ENCODE peak calls at places on chromosomes 12 and 14, in six cellular contexts. Z is NCI-H524; H is T-cell; V is breast epithelium; D is CD8-positive, alpha-beta T cell; N is mesenchymal stem cell. X is an unnamed sample.

GRCh38 chr14:96167224-96168148 is 37.2 kb upstream of the BDKRB2 start:
- DNase-seq in Z (no peak), H (no peak), V (peak; percentile 13), D (no peak), N (peak; percentile 96), X (no peak)

GRCh38 chr14:100708349-100709217 is 18.1 kb upstream of the DLK1 start:
- DNase-seq in Z (peak; percentile 42), H (no peak), V (no peak), D (no peak), N (peak; percentile 88), X (no peak)

GRCh38 chr12:62907067-62907466 is 27.9 kb downstream of the PPM1H start:
- DNase-seq in Z (no peak), H (no peak), V (no peak), D (no peak), N (no peak), X (no peak)

GRCh38 chr12:30794591-30795409 is 40.0 kb upstream of the CAPRIN2 start:
- DNase-seq in Z (no peak), H (no peak), V (no peak), D (no peak), N (peak; percentile 81), X (no peak)

GRCh38 chr14:81509838-81510452 is 23.7 kb downstream of the SEL1L start:
- DNase-seq in Z (peak; percentile 96), H (no peak), V (no peak), D (no peak), N (peak; percentile 39), X (no peak)

GRCh38 chr12:104181313-104181712 is 34.3 kb upstream of the TXNRD1 start:
- DNase-seq in Z (no peak), H (no peak), V (no peak), D (no peak), N (no peak), X (no peak)

GRCh38 chr14:88310457-88310856 is 12.6 kb downstream of the KCNK10 start:
- DNase-seq in Z (no peak), H (no peak), V (no peak), D (no peak), N (no peak), X (no peak)

GRCh38 chr12:3265406-3265805 is 188.2 kb downstream of the TSPAN9 start:
- DNase-seq in Z (no peak), H (no peak), V (no peak), D (no peak), N (no peak), X (no peak)

GRCh38 chr12:53334822-53335221 is 1.3 kb downstream of the SP7 start:
- DNase-seq in Z (no peak), H (no peak), V (no peak), D (no peak), N (no peak), X (no peak)

GRCh38 chr14:75068294-75069020 is 984 bp upstream of the ZC2HC1C start:
- DNase-seq in Z (peak; percentile 36), H (no peak), V (no peak), D (no peak), N (no peak), X (no peak)

GRCh38 chr12:23719493-23719892 is 230.0 kb downstream of the SOX5 start:
- DNase-seq in Z (no peak), H (no peak), V (no peak), D (no peak), N (no peak), X (no peak)

GRCh38 chr14:105840266-105841021 is 314.1 kb downstream of the TMEM121 start:
- DNase-seq in Z (no peak), H (no peak), V (no peak), D (no peak), N (no peak), X (no peak)

GRCh38 chr12:26113194-26113654 is 11.6 kb downstream of the BHLHE41 start:
- DNase-seq in Z (no peak), H (no peak), V (no peak), D (no peak), N (peak; percentile 35), X (no peak)

GRCh38 chr12:7439579-7440505 is 4.1 kb downstream of the CD163L1 start:
- DNase-seq in Z (peak; percentile 76), H (peak; percentile 16), V (no peak), D (no peak), N (peak; percentile 75), X (no peak)

GRCh38 chr14:50001999-50002925 is 109.4 kb downstream of the ARF6 start:
- DNase-seq in Z (no peak), H (peak; percentile 59), V (peak; percentile 40), D (peak; percentile 35), N (no peak), X (no peak)

X was measured in ascending aorta.